ENCODE peak calls at places on chromosome 5, in five cellular contexts. T, R, J, L and Z are unnamed samples.
A peak's percentile ranks its signal among the peaks of the same experiment; 100 is the strongest.

GRCh38 chr5:61327761-61328753 is 4.0 kb upstream of the ZSWIM6 start:
- DNase-seq in T (peak; percentile 85), R (no peak), J (peak; percentile 92), L (no peak), Z (no peak)

GRCh38 chr5:74766887-74767578 is at the start of the genes GFM2 and NSA2:
- DNase-seq in T (peak; percentile 94), R (peak; percentile 90), J (peak; percentile 96), L (peak; percentile 93), Z (peak; percentile 78)

GRCh38 chr5:54821445-54822330 is 163.7 kb downstream of the ESM1 start:
- DNase-seq in T (no peak), R (no peak), J (peak; percentile 30), L (no peak), Z (no peak)

GRCh38 chr5:171415115-171415730 is 4.2 kb upstream of the FGF18 start:
- DNase-seq in T (peak; percentile 65), R (no peak), J (no peak), L (no peak), Z (no peak)

GRCh38 chr5:43432486-43433365 is 20.5 kb upstream of the CCL28 start:
- DNase-seq in T (peak; percentile 99), R (no peak), J (peak; percentile 66), L (peak; percentile 76), Z (no peak)

GRCh38 chr5:128236334-128236733 is 152.8 kb downstream of the SLC12A2 start:
- DNase-seq in T (no peak), R (no peak), J (no peak), L (no peak), Z (no peak)

GRCh38 chr5:171521679-171522078 is 102.2 kb downstream of the FGF18 start:
- DNase-seq in T (no peak), R (no peak), J (no peak), L (no peak), Z (no peak)

GRCh38 chr5:176533894-176534611 is 3.1 kb downstream of the RNF44 start:
- DNase-seq in T (peak; percentile 63), R (no peak), J (no peak), L (peak; percentile 72), Z (no peak)

GRCh38 chr5:135553688-135554462 is 18.1 kb upstream of the NEUROG1 start:
- DNase-seq in T (peak; percentile 78), R (peak; percentile 41), J (no peak), L (peak; percentile 26), Z (no peak)

GRCh38 chr5:172007795-172008465 is 1.5 kb upstream of the FBXW11 start:
- DNase-seq in T (peak; percentile 54), R (no peak), J (peak; percentile 70), L (no peak), Z (no peak)

GRCh38 chr5:148179234-148179824 is 11.0 kb downstream of the SPINK14 start:
- DNase-seq in T (peak; percentile 84), R (peak; percentile 4), J (peak; percentile 68), L (no peak), Z (no peak)

GRCh38 chr5:75734913-75735789 is 17.9 kb upstream of the POC5 start:
- DNase-seq in T (peak; percentile 52), R (peak; percentile 31), J (peak; percentile 16), L (peak; percentile 61), Z (no peak)

GRCh38 chr5:134524826-134525686 is at the start of gene JADE2:
- DNase-seq in T (peak; percentile 90), R (peak; percentile 40), J (peak; percentile 87), L (peak; percentile 78), Z (peak; percentile 19)

DNA sequence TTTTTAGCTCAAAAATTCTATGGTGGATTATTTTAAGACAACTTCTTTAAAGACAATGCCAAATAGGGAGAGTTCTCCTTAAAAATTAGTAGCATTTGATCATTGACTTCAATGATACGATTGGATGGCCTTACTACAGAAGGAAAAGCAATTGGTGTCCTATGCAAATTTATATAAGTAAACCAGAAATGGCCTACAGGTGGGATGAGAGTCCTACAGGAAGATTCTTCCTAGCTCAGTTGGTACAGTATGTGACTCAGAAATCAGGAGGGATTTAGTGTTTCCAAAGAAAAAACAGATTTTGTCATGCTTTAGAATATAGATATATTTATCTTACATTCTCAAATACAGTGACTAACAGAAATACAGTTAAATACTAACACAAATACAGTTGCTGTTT is 6.5 kb downstream of the ANKRA2 start:
- DNase-seq in T (peak; percentile 27), R (no peak), J (no peak), L (no peak), Z (no peak)
- TF ChIP-seq CTCF in T (no peak), R (no peak), J (no peak), L (no peak), Z (no peak)

DNA sequence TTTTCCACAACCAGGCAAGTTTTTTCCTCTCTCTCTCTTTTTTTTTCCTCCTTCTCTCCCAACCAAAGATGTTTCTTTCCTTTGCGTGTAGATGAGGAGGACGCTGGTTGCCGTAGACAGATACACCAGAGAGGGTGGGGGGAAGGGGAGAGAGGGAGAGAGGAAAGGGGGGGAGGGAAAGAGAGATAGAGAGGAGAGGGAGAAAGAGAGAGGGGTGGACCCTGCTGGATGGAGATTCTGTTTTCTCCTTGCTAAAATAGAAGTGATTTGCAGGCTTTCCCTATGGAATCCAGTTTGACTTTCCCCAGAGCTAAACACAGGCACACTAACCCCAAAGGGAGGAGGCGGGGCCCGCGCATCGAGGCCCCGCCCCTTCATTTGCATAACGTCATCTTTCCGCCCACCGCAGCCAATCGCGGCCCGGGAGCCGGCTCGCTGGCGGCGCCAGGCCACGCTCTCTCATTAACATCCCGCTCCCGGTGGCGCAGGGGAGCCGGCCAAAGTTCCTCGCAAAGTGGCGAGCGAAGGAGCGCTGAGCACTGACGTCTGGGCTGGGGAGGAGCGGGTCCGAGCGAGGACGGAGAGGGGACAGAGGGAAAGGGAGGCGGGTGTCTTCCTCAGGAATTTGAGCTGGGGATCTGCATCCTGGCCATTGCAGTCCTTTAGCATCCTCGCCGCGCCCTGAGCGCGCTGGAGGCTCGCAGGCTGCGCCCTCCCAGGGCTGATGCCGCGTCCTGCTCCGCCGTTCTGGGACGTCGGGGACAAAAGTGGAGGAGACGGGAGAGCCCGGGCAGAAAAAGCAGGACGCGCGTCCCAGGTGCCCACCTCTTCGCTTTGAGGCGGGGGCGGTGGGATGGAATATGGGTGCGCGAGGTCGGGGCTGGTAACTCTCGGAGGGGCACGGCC is 559 bp upstream of the EBF1 start:
- DNase-seq in T (peak; percentile 97), R (peak; percentile 95), J (peak; percentile 94), L (peak; percentile 79), Z (peak; percentile 86)
- TF ChIP-seq CTCF in T (no peak), R (no peak), J (no peak), L (no peak), Z (no peak)

GRCh38 chr5:150558088-150558621 is 50.2 kb downstream of the NDST1 start:
- DNase-seq in T (no peak), R (no peak), J (no peak), L (no peak), Z (no peak)
- TF ChIP-seq CTCF in T (peak; percentile 9), R (no peak), J (no peak), L (no peak), Z (no peak)

DNA sequence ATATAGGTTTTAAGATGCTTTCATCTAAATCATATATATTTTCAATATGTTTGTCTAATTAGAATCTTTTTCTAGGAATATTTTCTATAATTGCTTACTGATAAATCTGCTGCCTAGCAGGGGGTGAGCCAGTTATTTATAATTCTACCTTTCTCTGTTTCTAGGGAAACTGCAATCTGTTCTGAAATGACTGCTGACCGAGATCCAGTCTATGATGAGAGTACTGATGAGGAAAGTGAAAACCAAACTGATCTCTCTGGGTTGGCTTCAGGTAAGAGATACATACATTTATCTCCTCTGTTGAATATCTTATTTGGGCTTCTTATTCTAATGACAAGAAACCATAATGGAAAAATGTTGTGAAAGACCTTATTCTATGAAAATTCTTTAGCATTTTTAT is 127.3 kb downstream of the XRCC4 start:
- DNase-seq in T (no peak), R (no peak), J (no peak), L (no peak), Z (no peak)
- TF ChIP-seq CTCF in T (no peak), R (no peak), J (no peak), L (no peak), Z (no peak)

GRCh38 chr5:31196309-31196708 is 2.8 kb downstream of the CDH6 start:
- DNase-seq in T (no peak), R (no peak), J (no peak), L (no peak), Z (no peak)
- TF ChIP-seq CTCF in T (no peak), R (peak; percentile 44), J (no peak), L (no peak), Z (peak; percentile 51)

GRCh38 chr5:18740301-18740700 is 1106.0 kb downstream of the TAF11L14 start:
- DNase-seq in T (no peak), R (no peak), J (no peak), L (no peak), Z (no peak)
- TF ChIP-seq CTCF in T (no peak), R (no peak), J (no peak), L (no peak), Z (no peak)

DNA sequence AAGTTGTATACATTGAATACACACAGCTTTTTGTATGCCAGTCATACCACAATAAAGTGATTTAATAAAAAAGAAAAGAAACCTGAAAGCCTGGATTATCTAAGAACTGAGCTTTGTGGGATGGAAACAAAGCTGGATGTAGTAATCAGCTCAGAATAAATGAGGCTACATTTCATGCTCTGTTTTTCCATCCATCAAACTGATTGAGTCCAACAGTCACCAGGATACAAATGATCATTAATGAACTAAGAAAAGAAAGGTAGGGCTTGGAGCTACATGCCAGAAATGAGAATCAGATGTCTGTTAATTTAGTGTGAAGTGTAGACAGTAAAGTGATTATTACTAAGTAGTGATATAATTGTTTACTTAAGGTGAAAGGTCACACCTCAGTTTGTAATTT is 109.8 kb upstream of the TARS1 start:
- DNase-seq in T (no peak), R (no peak), J (no peak), L (no peak), Z (no peak)
- TF ChIP-seq CTCF in T (no peak), R (no peak), J (no peak), L (no peak), Z (no peak)

GRCh38 chr5:45796959-45797553 is 100.9 kb upstream of the HCN1 start:
- DNase-seq in T (no peak), R (no peak), J (no peak), L (no peak), Z (no peak)
- TF ChIP-seq CTCF in T (peak; percentile 38), R (peak; percentile 22), J (no peak), L (peak; percentile 29), Z (peak; percentile 24)

GRCh38 chr5:115601709-115602584 is at the start of gene TICAM2:
- DNase-seq in T (no peak), R (peak; percentile 60), J (peak; percentile 78), L (peak; percentile 57), Z (peak; percentile 46)
- TF ChIP-seq CTCF in T (no peak), R (peak; percentile 7), J (peak; percentile 8), L (peak; percentile 20), Z (peak; percentile 48)